ENCODE peak calls at places on chromosomes 16 and 17, in eight cellular contexts. One of them, this sample, is unnamed.

GRCh38 chr17:6070280-6070894 is at the start of gene WSCD1:
- DNase-seq in naive thymus-derived CD4-positive, alpha-beta T cell: no peak
- DNase-seq in GM12864: no peak
- DNase-seq in CD4-positive, alpha-beta memory T cell: no peak
- DNase-seq in mucosa of descending colon: no peak
- DNase-seq in cardiac muscle cell: no peak
- DNase-seq in CD8-positive, alpha-beta memory T cell: no peak
- DNase-seq in GM23248: peak
- DNase-seq in this sample: no peak

GRCh38 chr16:529012-529575 is 1.6 kb downstream of the CAPN15 start:
- DNase-seq in naive thymus-derived CD4-positive, alpha-beta T cell: peak
- DNase-seq in GM12864: no peak
- DNase-seq in CD4-positive, alpha-beta memory T cell: peak
- DNase-seq in mucosa of descending colon: peak
- DNase-seq in cardiac muscle cell: no peak
- DNase-seq in CD8-positive, alpha-beta memory T cell: peak
- DNase-seq in GM23248: no peak
- DNase-seq in this sample: no peak

GRCh38 chr16:85673529-85674417 is 15.0 kb downstream of the GINS2 start:
- DNase-seq in naive thymus-derived CD4-positive, alpha-beta T cell: no peak
- DNase-seq in GM12864: no peak
- DNase-seq in CD4-positive, alpha-beta memory T cell: no peak
- DNase-seq in mucosa of descending colon: no peak
- DNase-seq in cardiac muscle cell: peak
- DNase-seq in CD8-positive, alpha-beta memory T cell: no peak
- DNase-seq in GM23248: peak
- DNase-seq in this sample: no peak

GRCh38 chr17:30316736-30317135 is 17.1 kb downstream of the TMIGD1 start:
- DNase-seq in naive thymus-derived CD4-positive, alpha-beta T cell: no peak
- DNase-seq in GM12864: no peak
- DNase-seq in CD4-positive, alpha-beta memory T cell: no peak
- DNase-seq in mucosa of descending colon: no peak
- DNase-seq in cardiac muscle cell: no peak
- DNase-seq in CD8-positive, alpha-beta memory T cell: no peak
- DNase-seq in GM23248: no peak
- DNase-seq in this sample: no peak

GRCh38 chr17:40243756-40244155 is 24.7 kb downstream of the WIPF2 start:
- DNase-seq in naive thymus-derived CD4-positive, alpha-beta T cell: no peak
- DNase-seq in GM12864: no peak
- DNase-seq in CD4-positive, alpha-beta memory T cell: no peak
- DNase-seq in mucosa of descending colon: no peak
- DNase-seq in cardiac muscle cell: no peak
- DNase-seq in CD8-positive, alpha-beta memory T cell: no peak
- DNase-seq in GM23248: peak
- DNase-seq in this sample: no peak

GRCh38 chr17:38324141-38324540 is 19.6 kb downstream of the GPR179 start:
- DNase-seq in naive thymus-derived CD4-positive, alpha-beta T cell: no peak
- DNase-seq in GM12864: no peak
- DNase-seq in CD4-positive, alpha-beta memory T cell: no peak
- DNase-seq in mucosa of descending colon: no peak
- DNase-seq in cardiac muscle cell: no peak
- DNase-seq in CD8-positive, alpha-beta memory T cell: no peak
- DNase-seq in GM23248: no peak
- DNase-seq in this sample: no peak

GRCh38 chr16:66554492-66554891 is 2.1 kb downstream of the CKLF start:
- DNase-seq in naive thymus-derived CD4-positive, alpha-beta T cell: no peak
- DNase-seq in GM12864: no peak
- DNase-seq in CD4-positive, alpha-beta memory T cell: no peak
- DNase-seq in mucosa of descending colon: no peak
- DNase-seq in cardiac muscle cell: no peak
- DNase-seq in CD8-positive, alpha-beta memory T cell: no peak
- DNase-seq in GM23248: no peak
- DNase-seq in this sample: no peak

GRCh38 chr16:1564325-1564724 is 30.9 kb downstream of the TMEM204 start:
- DNase-seq in naive thymus-derived CD4-positive, alpha-beta T cell: no peak
- DNase-seq in GM12864: no peak
- DNase-seq in CD4-positive, alpha-beta memory T cell: no peak
- DNase-seq in mucosa of descending colon: no peak
- DNase-seq in cardiac muscle cell: no peak
- DNase-seq in CD8-positive, alpha-beta memory T cell: no peak
- DNase-seq in GM23248: no peak
- DNase-seq in this sample: no peak

GRCh38 chr16:66516808-66517585 is 32.9 kb downstream of the TK2 start:
- DNase-seq in naive thymus-derived CD4-positive, alpha-beta T cell: peak
- DNase-seq in GM12864: peak
- DNase-seq in CD4-positive, alpha-beta memory T cell: peak
- DNase-seq in mucosa of descending colon: peak
- DNase-seq in cardiac muscle cell: peak
- DNase-seq in CD8-positive, alpha-beta memory T cell: peak
- DNase-seq in GM23248: peak
- DNase-seq in this sample: peak

GRCh38 chr16:29926675-29927522 is 873 bp upstream of the KCTD13 start:
- DNase-seq in naive thymus-derived CD4-positive, alpha-beta T cell: no peak
- DNase-seq in GM12864: no peak
- DNase-seq in CD4-positive, alpha-beta memory T cell: no peak
- DNase-seq in mucosa of descending colon: no peak
- DNase-seq in cardiac muscle cell: no peak
- DNase-seq in CD8-positive, alpha-beta memory T cell: no peak
- DNase-seq in GM23248: peak
- DNase-seq in this sample: no peak

GRCh38 chr17:80991645-80992076 is at the start of gene CHMP6:
- DNase-seq in naive thymus-derived CD4-positive, alpha-beta T cell: peak
- DNase-seq in GM12864: no peak
- DNase-seq in CD4-positive, alpha-beta memory T cell: peak
- DNase-seq in mucosa of descending colon: peak
- DNase-seq in cardiac muscle cell: peak
- DNase-seq in CD8-positive, alpha-beta memory T cell: peak
- DNase-seq in GM23248: peak
- DNase-seq in this sample: peak
- H3K4me3 ChIP-seq in naive thymus-derived CD4-positive, alpha-beta T cell: peak
- H3K4me3 ChIP-seq in GM12864: peak
- H3K4me3 ChIP-seq in CD4-positive, alpha-beta memory T cell: peak
- H3K4me3 ChIP-seq in mucosa of descending colon: peak
- H3K4me3 ChIP-seq in cardiac muscle cell: peak
- H3K4me3 ChIP-seq in CD8-positive, alpha-beta memory T cell: peak
- H3K4me3 ChIP-seq in GM23248: peak
- H3K4me3 ChIP-seq in this sample: peak

DNA sequence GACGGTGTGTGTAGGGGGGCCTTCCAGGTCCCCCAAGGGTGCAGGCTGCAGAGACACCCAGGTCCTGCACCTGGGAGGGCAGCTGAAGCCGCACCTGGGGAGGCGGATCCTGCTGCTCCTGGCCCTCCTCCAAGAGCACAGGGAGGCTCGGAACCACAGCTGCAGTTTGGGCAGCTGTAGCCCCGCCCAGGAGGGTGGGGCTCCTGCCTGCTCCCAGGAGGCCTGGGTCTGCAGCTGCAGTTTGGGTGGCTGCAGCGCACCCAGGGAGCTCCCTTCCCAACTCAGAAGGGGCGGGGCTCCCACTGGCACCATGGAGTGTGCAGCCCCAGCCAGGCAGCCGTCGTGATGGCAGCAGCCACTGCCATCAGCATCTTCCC is 69.4 kb upstream of the NKD1 start:
- DNase-seq in naive thymus-derived CD4-positive, alpha-beta T cell: no peak
- DNase-seq in GM12864: no peak
- DNase-seq in CD4-positive, alpha-beta memory T cell: no peak
- DNase-seq in mucosa of descending colon: no peak
- DNase-seq in cardiac muscle cell: no peak
- DNase-seq in CD8-positive, alpha-beta memory T cell: no peak
- DNase-seq in GM23248: no peak
- DNase-seq in this sample: no peak
- H3K4me3 ChIP-seq in naive thymus-derived CD4-positive, alpha-beta T cell: no peak
- H3K4me3 ChIP-seq in GM12864: no peak
- H3K4me3 ChIP-seq in CD4-positive, alpha-beta memory T cell: no peak
- H3K4me3 ChIP-seq in mucosa of descending colon: no peak
- H3K4me3 ChIP-seq in cardiac muscle cell: no peak
- H3K4me3 ChIP-seq in CD8-positive, alpha-beta memory T cell: no peak
- H3K4me3 ChIP-seq in GM23248: no peak
- H3K4me3 ChIP-seq in this sample: no peak

GRCh38 chr17:57519199-57519598 is 225.9 kb downstream of the CCDC182 start:
- DNase-seq in naive thymus-derived CD4-positive, alpha-beta T cell: no peak
- DNase-seq in GM12864: no peak
- DNase-seq in CD4-positive, alpha-beta memory T cell: no peak
- DNase-seq in mucosa of descending colon: no peak
- DNase-seq in cardiac muscle cell: no peak
- DNase-seq in CD8-positive, alpha-beta memory T cell: no peak
- DNase-seq in GM23248: peak
- DNase-seq in this sample: no peak
- H3K4me3 ChIP-seq in naive thymus-derived CD4-positive, alpha-beta T cell: no peak
- H3K4me3 ChIP-seq in GM12864: no peak
- H3K4me3 ChIP-seq in CD4-positive, alpha-beta memory T cell: no peak
- H3K4me3 ChIP-seq in mucosa of descending colon: no peak
- H3K4me3 ChIP-seq in cardiac muscle cell: no peak
- H3K4me3 ChIP-seq in CD8-positive, alpha-beta memory T cell: no peak
- H3K4me3 ChIP-seq in GM23248: no peak
- H3K4me3 ChIP-seq in this sample: no peak

GRCh38 chr17:34601431-34601830 is 22.0 kb downstream of the TMEM132E start:
- DNase-seq in naive thymus-derived CD4-positive, alpha-beta T cell: no peak
- DNase-seq in GM12864: no peak
- DNase-seq in CD4-positive, alpha-beta memory T cell: no peak
- DNase-seq in mucosa of descending colon: no peak
- DNase-seq in cardiac muscle cell: no peak
- DNase-seq in CD8-positive, alpha-beta memory T cell: no peak
- DNase-seq in GM23248: no peak
- DNase-seq in this sample: no peak

GRCh38 chr17:34598161-34598776 is 18.9 kb downstream of the TMEM132E start:
- DNase-seq in naive thymus-derived CD4-positive, alpha-beta T cell: no peak
- DNase-seq in GM12864: no peak
- DNase-seq in CD4-positive, alpha-beta memory T cell: no peak
- DNase-seq in mucosa of descending colon: no peak
- DNase-seq in cardiac muscle cell: no peak
- DNase-seq in CD8-positive, alpha-beta memory T cell: no peak
- DNase-seq in GM23248: no peak
- DNase-seq in this sample: no peak

DNA sequence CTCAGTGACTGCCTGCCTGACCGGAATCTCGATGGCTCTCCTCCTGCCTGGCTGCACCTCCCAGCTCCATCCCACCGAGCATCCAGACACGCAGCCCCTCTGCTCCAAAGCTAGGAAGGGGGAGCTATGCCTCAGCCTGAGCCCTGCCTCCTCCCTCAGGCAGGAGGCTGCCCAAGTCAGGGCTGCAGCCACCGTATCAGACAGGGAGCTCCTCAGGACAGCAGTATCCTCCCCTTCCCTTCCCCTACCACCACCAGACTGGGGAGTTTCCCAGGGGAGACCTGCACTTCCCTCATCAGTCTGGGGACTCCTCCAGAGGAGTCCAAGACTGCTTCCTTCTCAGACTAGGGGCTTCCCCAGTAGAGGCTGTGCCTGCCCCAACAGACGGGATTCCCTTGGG is 17.5 kb downstream of the TMEM132E start:
- DNase-seq in naive thymus-derived CD4-positive, alpha-beta T cell: no peak
- DNase-seq in GM12864: no peak
- DNase-seq in CD4-positive, alpha-beta memory T cell: no peak
- DNase-seq in mucosa of descending colon: no peak
- DNase-seq in cardiac muscle cell: no peak
- DNase-seq in CD8-positive, alpha-beta memory T cell: no peak
- DNase-seq in GM23248: no peak
- DNase-seq in this sample: no peak
- H3K4me3 ChIP-seq in naive thymus-derived CD4-positive, alpha-beta T cell: no peak
- H3K4me3 ChIP-seq in GM12864: no peak
- H3K4me3 ChIP-seq in CD4-positive, alpha-beta memory T cell: no peak
- H3K4me3 ChIP-seq in mucosa of descending colon: no peak
- H3K4me3 ChIP-seq in cardiac muscle cell: no peak
- H3K4me3 ChIP-seq in CD8-positive, alpha-beta memory T cell: no peak
- H3K4me3 ChIP-seq in GM23248: no peak
- H3K4me3 ChIP-seq in this sample: no peak

GRCh38 chr16:88974080-88974479 is 2.9 kb downstream of the CBFA2T3 start:
- DNase-seq in naive thymus-derived CD4-positive, alpha-beta T cell: no peak
- DNase-seq in GM12864: no peak
- DNase-seq in CD4-positive, alpha-beta memory T cell: no peak
- DNase-seq in mucosa of descending colon: no peak
- DNase-seq in cardiac muscle cell: no peak
- DNase-seq in CD8-positive, alpha-beta memory T cell: no peak
- DNase-seq in GM23248: no peak
- DNase-seq in this sample: no peak

GRCh38 chr16:88971371-88972097 is 5.5 kb downstream of the CBFA2T3 start:
- DNase-seq in naive thymus-derived CD4-positive, alpha-beta T cell: no peak
- DNase-seq in GM12864: peak
- DNase-seq in CD4-positive, alpha-beta memory T cell: no peak
- DNase-seq in mucosa of descending colon: peak
- DNase-seq in cardiac muscle cell: no peak
- DNase-seq in CD8-positive, alpha-beta memory T cell: no peak
- DNase-seq in GM23248: no peak
- DNase-seq in this sample: peak

GRCh38 chr16:88973415-88974050 is 3.5 kb downstream of the CBFA2T3 start:
- DNase-seq in naive thymus-derived CD4-positive, alpha-beta T cell: no peak
- DNase-seq in GM12864: no peak
- DNase-seq in CD4-positive, alpha-beta memory T cell: no peak
- DNase-seq in mucosa of descending colon: no peak
- DNase-seq in cardiac muscle cell: no peak
- DNase-seq in CD8-positive, alpha-beta memory T cell: no peak
- DNase-seq in GM23248: no peak
- DNase-seq in this sample: no peak

GRCh38 chr16:88973007-88973410 is 4.0 kb downstream of the CBFA2T3 start:
- DNase-seq in naive thymus-derived CD4-positive, alpha-beta T cell: no peak
- DNase-seq in GM12864: no peak
- DNase-seq in CD4-positive, alpha-beta memory T cell: no peak
- DNase-seq in mucosa of descending colon: no peak
- DNase-seq in cardiac muscle cell: no peak
- DNase-seq in CD8-positive, alpha-beta memory T cell: no peak
- DNase-seq in GM23248: no peak
- DNase-seq in this sample: no peak

GRCh38 chr16:88972349-88972748 is 4.7 kb downstream of the CBFA2T3 start:
- DNase-seq in naive thymus-derived CD4-positive, alpha-beta T cell: no peak
- DNase-seq in GM12864: no peak
- DNase-seq in CD4-positive, alpha-beta memory T cell: no peak
- DNase-seq in mucosa of descending colon: no peak
- DNase-seq in cardiac muscle cell: no peak
- DNase-seq in CD8-positive, alpha-beta memory T cell: no peak
- DNase-seq in GM23248: no peak
- DNase-seq in this sample: no peak
- H3K4me3 ChIP-seq in naive thymus-derived CD4-positive, alpha-beta T cell: no peak
- H3K4me3 ChIP-seq in GM12864: peak
- H3K4me3 ChIP-seq in CD4-positive, alpha-beta memory T cell: no peak
- H3K4me3 ChIP-seq in mucosa of descending colon: no peak
- H3K4me3 ChIP-seq in cardiac muscle cell: no peak
- H3K4me3 ChIP-seq in CD8-positive, alpha-beta memory T cell: no peak
- H3K4me3 ChIP-seq in GM23248: no peak
- H3K4me3 ChIP-seq in this sample: peak

DNA sequence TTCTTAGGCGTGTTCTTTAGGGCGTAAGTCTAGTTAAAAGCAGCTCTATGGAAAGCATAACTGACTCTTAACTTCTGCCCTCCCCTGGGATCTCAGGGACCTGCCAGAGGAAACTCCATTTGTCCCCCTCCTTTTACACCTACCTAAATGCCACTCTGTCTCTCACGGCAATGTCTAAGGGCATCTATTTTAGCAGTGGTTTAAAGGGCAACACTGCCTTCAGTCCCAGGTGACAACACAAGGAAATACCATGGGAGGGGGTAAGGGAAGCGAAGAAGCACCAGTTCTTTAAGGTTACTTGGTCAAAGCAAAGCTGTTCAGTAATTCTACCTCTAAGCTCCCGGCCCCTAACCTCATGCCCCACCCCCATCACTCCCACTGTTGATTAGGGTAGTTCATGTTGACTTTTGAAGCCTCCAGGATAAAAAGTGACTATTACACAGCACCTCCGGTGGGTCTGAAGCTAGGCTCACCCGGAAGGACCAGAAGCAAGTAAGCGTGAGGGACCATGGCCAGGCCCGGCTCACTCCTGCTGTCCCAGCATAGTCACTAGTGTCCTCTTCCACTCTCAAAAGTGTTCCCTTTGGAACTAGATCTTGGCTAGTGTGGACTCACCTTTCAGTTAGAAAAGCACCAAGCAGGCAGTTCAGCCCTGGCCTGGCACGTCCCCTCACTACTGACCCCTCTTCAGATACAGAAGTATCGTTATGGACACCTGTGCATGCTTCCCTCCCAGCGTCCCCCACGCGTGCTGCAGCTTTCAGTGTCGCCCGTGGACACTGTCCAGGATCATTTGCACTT is 47.0 kb downstream of the CYTH1 start:
- DNase-seq in naive thymus-derived CD4-positive, alpha-beta T cell: no peak
- DNase-seq in GM12864: no peak
- DNase-seq in CD4-positive, alpha-beta memory T cell: no peak
- DNase-seq in mucosa of descending colon: peak
- DNase-seq in cardiac muscle cell: no peak
- DNase-seq in CD8-positive, alpha-beta memory T cell: no peak
- DNase-seq in GM23248: no peak
- DNase-seq in this sample: no peak
- H3K4me3 ChIP-seq in naive thymus-derived CD4-positive, alpha-beta T cell: peak
- H3K4me3 ChIP-seq in GM12864: peak
- H3K4me3 ChIP-seq in CD4-positive, alpha-beta memory T cell: peak
- H3K4me3 ChIP-seq in mucosa of descending colon: no peak
- H3K4me3 ChIP-seq in cardiac muscle cell: no peak
- H3K4me3 ChIP-seq in CD8-positive, alpha-beta memory T cell: peak
- H3K4me3 ChIP-seq in GM23248: no peak
- H3K4me3 ChIP-seq in this sample: peak